ENCODE peak calls at places on chromosome 12, in ten cellular contexts. A is heart left ventricle, M is GM12891, R is suprapubic skin, E is ovary, U is lower leg skin, F is right lobe of liver, L is HCT116, C is HepG2, V is H54. H is an unnamed sample.

GRCh38 chr12:25781223-25781622 is 177.3 kb upstream of the RASSF8 start:
- DNase-seq in R (no peak), E (no peak), M (no peak), L (no peak), U (no peak), V (no peak), C (no peak), A (no peak), F (no peak), H (no peak)

GRCh38 chr12:62724947-62725447 is 210.0 kb downstream of the PPM1H start:
- DNase-seq in E (peak; percentile 30), U (no peak), F (no peak), V (peak; percentile 47), M (no peak), A (no peak), C (peak; percentile 6), R (no peak), L (peak; percentile 99), H (no peak)

GRCh38 chr12:99334737-99335136 is 312.8 kb upstream of the GARIN6 start:
- DNase-seq in E (no peak), R (no peak), A (no peak), U (no peak), V (no peak), L (no peak), C (no peak), F (no peak), M (no peak), H (no peak)

GRCh38 chr12:4957781-4958180 is 48.1 kb downstream of the KCNA1 start:
- DNase-seq in E (no peak), A (no peak), L (no peak), F (no peak), U (no peak), R (no peak), C (no peak), M (no peak), V (no peak), H (no peak)

GRCh38 chr12:18696971-18697602 is 40.7 kb downstream of the PLCZ1 start:
- DNase-seq in F (no peak), V (peak; percentile 8), R (no peak), A (no peak), L (no peak), U (no peak), C (no peak), E (no peak), M (no peak), H (no peak)

GRCh38 chr12:121637231-121637914 is 11.0 kb downstream of the ORAI1 start:
- DNase-seq in U (peak; percentile 89), F (peak; percentile 66), E (no peak), R (peak; percentile 64), V (no peak), M (peak; percentile 73), L (no peak), C (no peak), A (no peak), H (peak; percentile 69)

GRCh38 chr12:54572881-54573280 is 15.6 kb downstream of the PPP1R1A start:
- DNase-seq in V (no peak), C (no peak), E (no peak), L (no peak), F (no peak), M (no peak), U (no peak), A (no peak), R (no peak), H (no peak)

GRCh38 chr12:115362319-115362976 is 678.5 kb upstream of the TBX3 start:
- DNase-seq in U (no peak), L (no peak), A (no peak), V (no peak), E (no peak), R (no peak), F (no peak), M (no peak), C (no peak), H (no peak)

GRCh38 chr12:32679091-32679909 is at the start of gene DNM1L:
- DNase-seq in V (peak; percentile 91), F (peak; percentile 97), U (peak; percentile 98), C (peak; percentile 93), M (peak; percentile 87), L (peak; percentile 92), R (peak; percentile 95), E (peak; percentile 94), A (peak; percentile 96), H (peak; percentile 91)
- TF ChIP-seq POLR2A in V (peak; percentile 92), F (peak; percentile 97), U (no peak), C (peak; percentile 97), M (peak; percentile 93), L (peak; percentile 83), R (peak; percentile 63), E (peak; percentile 66), A (peak; percentile 84), H (peak; percentile 93)

DNA sequence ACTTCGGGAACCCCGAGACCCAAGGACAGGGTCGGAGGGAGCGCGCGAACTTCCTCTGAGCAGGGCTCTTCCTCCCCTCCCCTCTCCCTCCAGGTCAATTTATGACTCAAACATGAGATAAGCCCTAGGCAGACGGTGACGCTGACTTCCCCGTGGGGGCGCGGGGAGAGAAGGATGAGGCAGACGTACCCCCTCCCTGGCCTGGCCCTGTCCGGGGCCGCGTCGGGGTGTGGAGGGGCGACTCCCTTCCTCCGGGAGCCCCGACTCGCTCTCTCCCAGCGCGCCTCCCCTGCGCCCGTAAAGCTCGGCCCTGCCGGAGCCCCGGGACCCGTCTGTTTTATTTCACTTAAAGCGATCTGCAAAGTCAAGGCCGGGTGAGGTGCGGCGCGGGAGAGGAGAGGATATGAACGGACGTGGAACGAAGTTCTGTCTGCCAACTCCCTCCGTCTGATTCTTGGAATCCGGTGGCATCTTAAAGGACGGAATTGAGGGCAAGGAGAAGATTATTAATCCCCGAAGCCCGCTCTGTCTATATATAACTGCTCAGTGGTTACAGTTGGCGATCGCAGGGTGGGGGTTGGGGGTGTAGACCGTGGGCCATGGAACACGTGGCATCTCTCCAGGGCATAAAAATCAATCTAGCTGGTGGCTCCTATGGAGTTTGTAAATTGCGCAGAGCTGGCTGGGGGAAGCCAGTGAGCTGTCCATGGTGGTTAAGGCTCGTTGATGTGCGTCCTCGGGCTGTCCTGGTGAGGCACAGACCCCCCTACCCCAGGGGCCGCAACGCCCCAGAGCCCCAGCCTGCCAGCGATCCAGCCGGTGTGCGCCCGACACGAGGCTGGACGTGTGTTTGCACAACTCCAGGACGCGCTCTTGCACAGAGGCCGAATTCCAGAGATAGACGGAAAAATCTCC is 2.9 kb upstream of the PTHLH start:
- DNase-seq in A (peak; percentile 17), C (no peak), R (no peak), E (peak; percentile 22), M (no peak), U (no peak), L (no peak), F (peak; percentile 54), V (no peak), H (no peak)
- TF ChIP-seq POLR2A in A (no peak), C (no peak), R (no peak), E (no peak), M (no peak), U (no peak), L (no peak), F (no peak), V (no peak), H (no peak)

GRCh38 chr12:124623344-124623885 is 56.0 kb upstream of the NCOR2 start:
- DNase-seq in M (no peak), A (no peak), F (no peak), R (no peak), U (no peak), L (no peak), C (no peak), E (no peak), V (no peak), H (no peak)

GRCh38 chr12:124629117-124629516 is 61.7 kb upstream of the NCOR2 start:
- DNase-seq in F (no peak), E (no peak), U (no peak), A (no peak), R (no peak), M (no peak), C (no peak), V (no peak), L (no peak), H (no peak)

GRCh38 chr12:124624823-124625222 is 57.4 kb upstream of the NCOR2 start:
- DNase-seq in V (no peak), R (no peak), E (no peak), C (no peak), U (no peak), F (no peak), A (no peak), L (no peak), M (no peak), H (no peak)

GRCh38 chr12:124626841-124627502 is 59.6 kb upstream of the NCOR2 start:
- DNase-seq in R (no peak), F (no peak), U (no peak), V (no peak), E (peak; percentile 78), A (peak; percentile 86), M (no peak), L (no peak), C (no peak), H (no peak)

DNA sequence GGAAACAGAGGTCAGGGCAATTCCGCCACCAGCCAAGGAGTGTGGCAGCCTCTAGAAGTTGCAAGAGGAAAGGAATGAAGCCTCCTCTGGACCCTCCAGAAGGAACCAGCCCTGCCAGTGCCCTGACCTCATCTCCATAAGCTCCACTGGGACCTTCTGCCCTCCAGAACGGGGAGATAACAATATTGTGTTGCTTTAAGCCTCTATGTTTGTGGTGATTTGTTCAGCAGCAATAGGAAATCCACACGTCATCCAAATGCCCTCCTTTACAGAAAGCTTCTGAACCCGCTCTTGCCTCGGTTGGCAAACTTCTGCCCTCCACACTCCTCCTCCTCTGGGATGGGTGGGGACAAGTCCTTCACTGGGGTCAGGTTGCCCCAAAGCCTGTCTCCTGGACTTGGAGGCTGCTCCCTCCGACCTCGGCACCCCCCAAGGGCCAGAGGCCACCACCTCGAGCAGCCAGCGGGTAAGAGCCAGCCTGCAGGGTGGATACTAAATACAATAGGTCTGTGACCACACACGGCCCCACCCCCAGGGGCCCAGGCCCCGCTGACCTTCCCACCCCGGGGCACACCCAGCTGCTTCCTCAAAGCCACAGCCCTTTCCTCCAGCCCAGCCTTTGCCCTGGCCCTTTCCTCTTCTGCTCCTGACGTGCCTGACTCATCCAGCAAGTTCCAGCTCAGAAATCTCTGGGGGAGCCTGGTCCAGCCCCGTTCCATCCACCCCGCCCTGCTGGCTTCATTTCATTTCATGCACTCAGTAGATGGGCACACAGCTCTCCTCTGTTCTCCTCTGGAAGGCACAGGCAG is 58.7 kb upstream of the NCOR2 start:
- DNase-seq in M (no peak), E (peak; percentile 53), A (peak; percentile 89), C (peak; percentile 16), R (peak; percentile 94), F (peak; percentile 76), V (peak; percentile 95), L (no peak), U (peak; percentile 98), H (no peak)
- TF ChIP-seq POLR2A in M (no peak), E (no peak), A (peak; percentile 7), C (no peak), R (peak; percentile 16), F (no peak), V (no peak), L (no peak), U (no peak), H (no peak)

DNA sequence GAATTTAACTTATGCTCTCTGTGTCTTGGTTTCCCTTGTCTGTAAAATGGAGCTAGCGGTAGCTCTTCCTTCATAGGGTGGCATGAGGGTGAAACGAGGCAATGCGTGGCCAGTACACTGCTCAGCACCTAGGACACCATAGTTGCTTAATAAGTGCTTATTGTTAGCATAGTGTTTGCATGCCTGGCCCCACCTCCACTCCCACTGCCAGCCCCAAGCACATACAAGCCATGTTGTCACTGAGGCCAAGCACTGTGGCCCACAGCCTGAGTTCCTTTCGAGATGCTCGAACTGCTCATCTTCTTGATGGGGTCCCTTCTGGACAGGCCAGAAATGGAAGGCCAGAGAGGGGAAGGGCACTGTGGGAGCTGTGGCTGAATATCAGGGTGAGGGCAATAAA is 839 bp downstream of the FICD start:
- DNase-seq in U (no peak), E (no peak), F (no peak), A (no peak), L (no peak), M (no peak), C (peak; percentile 17), R (no peak), V (no peak), H (no peak)
- TF ChIP-seq POLR2A in U (no peak), E (no peak), F (no peak), A (no peak), L (no peak), M (no peak), C (no peak), R (no peak), V (no peak), H (no peak)

H was measured in GM12892.